ENCODE peak calls at places on chromosomes 7 and 10, in seven cellular contexts. C is right atrium auricular region, N is WTC11, U is chondrocyte, R is epithelial cell of esophagus, D is myocyte, G is uterus. O is an unnamed sample.

GRCh38 chr7:65430344-65431186 is 56.9 kb downstream of the ZNF92 start:
- DNase-seq in R (no peak), C (no peak), G (no peak), U (no peak), D (no peak), N (no peak), O (no peak)

GRCh38 chr7:7446616-7447015 is 89.1 kb downstream of the COL28A1 start:
- DNase-seq in N (no peak), D (no peak), U (no peak), G (no peak), C (no peak), R (peak), O (no peak)

GRCh38 chr7:2107386-2108085 is 125.2 kb downstream of the MAD1L1 start:
- DNase-seq in N (no peak), D (no peak), R (no peak), G (no peak), U (no peak), C (no peak), O (no peak)

GRCh38 chr10:112872728-112873127 is 77.3 kb upstream of the TCF7L2 start:
- DNase-seq in C (no peak), U (no peak), G (no peak), N (no peak), R (no peak), D (no peak), O (peak)

GRCh38 chr10:43077421-43078171 is 727 bp downstream of the RET start:
- DNase-seq in G (no peak), N (peak), U (no peak), R (peak), C (no peak), D (no peak), O (no peak)

GRCh38 chr7:1758417-1758858 is 88.4 kb downstream of the ELFN1 start:
- DNase-seq in C (no peak), D (peak), N (peak), G (no peak), R (peak), U (peak), O (peak)

GRCh38 chr10:118080817-118081216 is 34.1 kb upstream of the RAB11FIP2 start:
- DNase-seq in U (no peak), R (no peak), G (no peak), D (no peak), N (no peak), C (no peak), O (no peak)

GRCh38 chr7:46759711-46760480 is 822.0 kb downstream of the TNS3 start:
- DNase-seq in R (peak), C (no peak), G (no peak), D (peak), U (no peak), N (no peak), O (no peak)

GRCh38 chr7:51356849-51357516 is 40.4 kb upstream of the COBL start:
- DNase-seq in N (no peak), C (no peak), D (no peak), R (no peak), U (no peak), G (no peak), O (no peak)

GRCh38 chr10:681670-682318 is 7.7 kb downstream of the DIP2C start:
- DNase-seq in C (no peak), G (no peak), N (no peak), D (peak), R (no peak), U (peak), O (no peak)

GRCh38 chr7:140877249-140877524 is 47.5 kb downstream of the BRAF start:
- DNase-seq in U (no peak), G (no peak), R (peak), C (no peak), N (no peak), D (peak), O (no peak)

GRCh38 chr7:103637080-103637479 is 191.1 kb upstream of the SLC26A5 start:
- DNase-seq in D (no peak), R (peak), N (no peak), G (no peak), C (no peak), U (no peak), O (no peak)

GRCh38 chr10:124062390-124062789 is 31.0 kb downstream of the CHST15 start:
- DNase-seq in G (no peak), C (no peak), D (no peak), U (no peak), R (no peak), N (no peak), O (no peak)

GRCh38 chr10:130512936-130513335 is 376.7 kb downstream of the GLRX3 start:
- DNase-seq in C (no peak), D (no peak), U (no peak), R (no peak), G (no peak), N (no peak), O (no peak)

GRCh38 chr7:156999611-157000046 is 10.8 kb downstream of the MNX1 start:
- DNase-seq in R (no peak), N (peak), U (peak), C (no peak), G (no peak), D (no peak), O (no peak)

GRCh38 chr7:98024075-98024474 is 34.1 kb upstream of the OCM2 start:
- DNase-seq in N (no peak), R (no peak), D (no peak), G (no peak), C (no peak), U (no peak), O (no peak)

GRCh38 chr10:21145751-21146445 is 248.8 kb upstream of the NEBL start:
- DNase-seq in C (no peak), U (no peak), N (peak), R (no peak), D (no peak), G (no peak), O (no peak)

GRCh38 chr7:94509264-94509878 is at the start of gene CASD1:
- DNase-seq in G (peak), N (peak), C (no peak), R (no peak), D (peak), U (peak), O (peak)

O was measured in HT-29.